ENCODE peak calls at places on chromosomes 4 and X, in seven cellular contexts. One of them, this sample, is unnamed.

GRCh38 chrX:7164174-7164573 is 16.2 kb upstream of the PUDP start:
- DNase-seq in OCI-LY7: no peak
- DNase-seq in Jurkat, Clone E6-1: no peak
- DNase-seq in K562: no peak
- DNase-seq in kidney epithelial cell: no peak
- DNase-seq in thoracic aorta: no peak
- DNase-seq in HL-60: no peak
- DNase-seq in this sample: no peak

GRCh38 chr4:139027771-139028170 is 12.2 kb downstream of the NOCT start:
- DNase-seq in thoracic aorta: no peak
- DNase-seq in Jurkat, Clone E6-1: no peak
- DNase-seq in K562: no peak
- DNase-seq in OCI-LY7: no peak
- DNase-seq in HL-60: no peak
- DNase-seq in kidney epithelial cell: no peak
- DNase-seq in this sample: no peak

GRCh38 chr4:181685461-181685860 is 557.7 kb upstream of the TENM3 start:
- DNase-seq in HL-60: no peak
- DNase-seq in K562: no peak
- DNase-seq in OCI-LY7: no peak
- DNase-seq in Jurkat, Clone E6-1: no peak
- DNase-seq in thoracic aorta: no peak
- DNase-seq in kidney epithelial cell: no peak
- DNase-seq in this sample: no peak

GRCh38 chrX:44175455-44175854 is 168.0 kb downstream of the EFHC2 start:
- DNase-seq in K562: no peak
- DNase-seq in kidney epithelial cell: no peak
- DNase-seq in OCI-LY7: no peak
- DNase-seq in HL-60: no peak
- DNase-seq in thoracic aorta: no peak
- DNase-seq in Jurkat, Clone E6-1: no peak
- DNase-seq in this sample: no peak

GRCh38 chr4:173527103-173527876 is 2.7 kb downstream of the HAND2 start:
- DNase-seq in OCI-LY7: no peak
- DNase-seq in thoracic aorta: no peak
- DNase-seq in Jurkat, Clone E6-1: no peak
- DNase-seq in K562: no peak
- DNase-seq in HL-60: no peak
- DNase-seq in kidney epithelial cell: no peak
- DNase-seq in this sample: no peak

GRCh38 chrX:32137525-32137924 is 1065.7 kb upstream of the FTHL17 start:
- DNase-seq in OCI-LY7: peak; percentile 0
- DNase-seq in thoracic aorta: no peak
- DNase-seq in Jurkat, Clone E6-1: peak; percentile 0
- DNase-seq in kidney epithelial cell: no peak
- DNase-seq in HL-60: no peak
- DNase-seq in K562: no peak
- DNase-seq in this sample: no peak

GRCh38 chrX:57177070-57177469 is 39.9 kb upstream of the SPIN2A start:
- DNase-seq in HL-60: no peak
- DNase-seq in thoracic aorta: no peak
- DNase-seq in kidney epithelial cell: no peak
- DNase-seq in Jurkat, Clone E6-1: no peak
- DNase-seq in K562: no peak
- DNase-seq in OCI-LY7: no peak
- DNase-seq in this sample: no peak

GRCh38 chr4:136036744-136037143 is 1495.5 kb downstream of the PCDH18 start:
- DNase-seq in kidney epithelial cell: peak; percentile 47
- DNase-seq in thoracic aorta: no peak
- DNase-seq in OCI-LY7: no peak
- DNase-seq in Jurkat, Clone E6-1: no peak
- DNase-seq in HL-60: peak; percentile 31
- DNase-seq in K562: no peak
- DNase-seq in this sample: no peak

GRCh38 chrX:20596856-20597255 is 330.1 kb upstream of the RPS6KA3 start:
- DNase-seq in K562: no peak
- DNase-seq in OCI-LY7: no peak
- DNase-seq in kidney epithelial cell: no peak
- DNase-seq in HL-60: no peak
- DNase-seq in Jurkat, Clone E6-1: no peak
- DNase-seq in thoracic aorta: no peak
- DNase-seq in this sample: no peak

GRCh38 chr4:1330761-1331590 is 16.0 kb upstream of the UVSSA start:
- DNase-seq in OCI-LY7: no peak
- DNase-seq in Jurkat, Clone E6-1: peak; percentile 92
- DNase-seq in kidney epithelial cell: no peak
- DNase-seq in thoracic aorta: no peak
- DNase-seq in K562: no peak
- DNase-seq in HL-60: no peak
- DNase-seq in this sample: no peak

GRCh38 chrX:14801136-14801535 is 71.7 kb downstream of the FANCB start:
- DNase-seq in thoracic aorta: no peak
- DNase-seq in K562: no peak
- DNase-seq in OCI-LY7: no peak
- DNase-seq in HL-60: no peak
- DNase-seq in Jurkat, Clone E6-1: no peak
- DNase-seq in kidney epithelial cell: no peak
- DNase-seq in this sample: no peak

GRCh38 chrX:16250296-16250695 is 83.0 kb downstream of the MAGEB17 start:
- DNase-seq in HL-60: no peak
- DNase-seq in K562: no peak
- DNase-seq in OCI-LY7: no peak
- DNase-seq in thoracic aorta: no peak
- DNase-seq in kidney epithelial cell: no peak
- DNase-seq in Jurkat, Clone E6-1: no peak
- DNase-seq in this sample: peak; percentile 5

GRCh38 chr4:66574145-66574978 is 904.1 kb upstream of the EPHA5 start:
- DNase-seq in K562: no peak
- DNase-seq in thoracic aorta: no peak
- DNase-seq in HL-60: no peak
- DNase-seq in kidney epithelial cell: no peak
- DNase-seq in OCI-LY7: no peak
- DNase-seq in Jurkat, Clone E6-1: no peak
- DNase-seq in this sample: no peak

GRCh38 chrX:108028854-108029253 is 16.0 kb upstream of the VSIG1 start:
- DNase-seq in thoracic aorta: no peak
- DNase-seq in OCI-LY7: no peak
- DNase-seq in K562: no peak
- DNase-seq in HL-60: no peak
- DNase-seq in kidney epithelial cell: no peak
- DNase-seq in Jurkat, Clone E6-1: no peak
- DNase-seq in this sample: no peak

GRCh38 chrX:50066318-50066937 is 134.4 kb downstream of the AKAP4 start:
- DNase-seq in OCI-LY7: no peak
- DNase-seq in HL-60: no peak
- DNase-seq in thoracic aorta: no peak
- DNase-seq in kidney epithelial cell: no peak
- DNase-seq in Jurkat, Clone E6-1: no peak
- DNase-seq in K562: no peak
- DNase-seq in this sample: no peak

GRCh38 chr4:143207555-143207954 is 22.8 kb downstream of the USP38 start:
- DNase-seq in thoracic aorta: no peak
- DNase-seq in Jurkat, Clone E6-1: no peak
- DNase-seq in K562: no peak
- DNase-seq in OCI-LY7: peak; percentile 29
- DNase-seq in HL-60: no peak
- DNase-seq in kidney epithelial cell: no peak
- DNase-seq in this sample: no peak

GRCh38 chr4:166594326-166594946 is 639.9 kb downstream of the SPOCK3 start:
- DNase-seq in kidney epithelial cell: peak; percentile 10
- DNase-seq in thoracic aorta: no peak
- DNase-seq in HL-60: peak; percentile 30
- DNase-seq in K562: peak; percentile 1
- DNase-seq in OCI-LY7: peak; percentile 0
- DNase-seq in Jurkat, Clone E6-1: peak; percentile 17
- DNase-seq in this sample: no peak

GRCh38 chrX:74579597-74580209 is 34.7 kb downstream of the RLIM start:
- DNase-seq in K562: no peak
- DNase-seq in thoracic aorta: no peak
- DNase-seq in kidney epithelial cell: no peak
- DNase-seq in OCI-LY7: no peak
- DNase-seq in HL-60: no peak
- DNase-seq in Jurkat, Clone E6-1: no peak
- DNase-seq in this sample: no peak

GRCh38 chr4:110184124-110184790 is 14.2 kb downstream of the ELOVL6 start:
- DNase-seq in K562: no peak
- DNase-seq in Jurkat, Clone E6-1: no peak
- DNase-seq in OCI-LY7: no peak
- DNase-seq in HL-60: no peak
- DNase-seq in thoracic aorta: no peak
- DNase-seq in kidney epithelial cell: no peak
- DNase-seq in this sample: no peak

GRCh38 chr4:101141855-101142254 is 205.5 kb downstream of the PPP3CA start:
- DNase-seq in Jurkat, Clone E6-1: no peak
- DNase-seq in K562: no peak
- DNase-seq in kidney epithelial cell: no peak
- DNase-seq in thoracic aorta: no peak
- DNase-seq in OCI-LY7: no peak
- DNase-seq in HL-60: no peak
- DNase-seq in this sample: no peak
- H3K4me3 ChIP-seq in Jurkat, Clone E6-1: no peak overlapping the region
- H3K4me3 ChIP-seq in K562: no peak overlapping the region
- H3K4me3 ChIP-seq in kidney epithelial cell: no peak overlapping the region
- H3K4me3 ChIP-seq in thoracic aorta: no peak overlapping the region
- H3K4me3 ChIP-seq in OCI-LY7: no peak overlapping the region
- H3K4me3 ChIP-seq in HL-60: no peak overlapping the region
- H3K4me3 ChIP-seq in this sample: no peak overlapping the region

DNA sequence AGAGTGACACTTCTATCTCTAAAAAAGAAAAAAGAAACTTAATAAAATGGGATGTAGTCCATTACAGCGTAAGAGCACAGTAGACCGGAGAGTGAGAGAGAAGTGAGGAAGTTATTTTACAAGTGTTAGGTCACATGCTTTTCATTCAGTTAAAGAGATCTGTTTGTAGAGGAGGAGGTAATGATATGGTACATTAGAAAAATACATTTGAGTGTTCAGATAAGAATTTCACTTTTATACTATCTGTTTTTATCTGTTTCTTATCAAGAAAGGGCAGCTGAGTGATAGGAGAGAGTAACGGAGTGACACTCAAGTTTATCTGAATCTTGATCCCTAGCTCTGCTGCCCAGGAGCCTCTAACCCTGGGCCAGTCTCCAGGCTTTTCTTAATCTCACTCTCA is 38.9 kb downstream of the FNIP2 start:
- DNase-seq in kidney epithelial cell: no peak
- DNase-seq in thoracic aorta: no peak
- DNase-seq in Jurkat, Clone E6-1: no peak
- DNase-seq in HL-60: no peak
- DNase-seq in OCI-LY7: no peak
- DNase-seq in K562: no peak
- DNase-seq in this sample: no peak
- H3K4me3 ChIP-seq in kidney epithelial cell: no peak overlapping the region
- H3K4me3 ChIP-seq in thoracic aorta: peak overlapping the region; percentile 28
- H3K4me3 ChIP-seq in Jurkat, Clone E6-1: no peak overlapping the region
- H3K4me3 ChIP-seq in HL-60: no peak overlapping the region
- H3K4me3 ChIP-seq in OCI-LY7: no peak overlapping the region
- H3K4me3 ChIP-seq in K562: no peak overlapping the region
- H3K4me3 ChIP-seq in this sample: no peak overlapping the region

GRCh38 chrX:136779346-136779781 is 1.4 kb downstream of the ARHGEF6 start:
- DNase-seq in kidney epithelial cell: no peak
- DNase-seq in Jurkat, Clone E6-1: peak; percentile 87
- DNase-seq in K562: no peak
- DNase-seq in thoracic aorta: no peak
- DNase-seq in OCI-LY7: peak; percentile 59
- DNase-seq in HL-60: peak; percentile 86
- DNase-seq in this sample: no peak
- H3K4me3 ChIP-seq in kidney epithelial cell: no peak overlapping the region
- H3K4me3 ChIP-seq in Jurkat, Clone E6-1: peak overlapping the region; percentile 70
- H3K4me3 ChIP-seq in K562: no peak overlapping the region
- H3K4me3 ChIP-seq in thoracic aorta: peak overlapping the region; percentile 64
- H3K4me3 ChIP-seq in OCI-LY7: peak overlapping the region; percentile 80
- H3K4me3 ChIP-seq in HL-60: peak overlapping the region; percentile 44
- H3K4me3 ChIP-seq in this sample: no peak overlapping the region

GRCh38 chrX:135977611-135978010 is 3.8 kb upstream of the MMGT1 start:
- DNase-seq in OCI-LY7: no peak
- DNase-seq in HL-60: no peak
- DNase-seq in Jurkat, Clone E6-1: no peak
- DNase-seq in kidney epithelial cell: no peak
- DNase-seq in K562: no peak
- DNase-seq in thoracic aorta: no peak
- DNase-seq in this sample: no peak

GRCh38 chrX:135975421-135975820 is 1.6 kb upstream of the MMGT1 start:
- DNase-seq in K562: no peak
- DNase-seq in thoracic aorta: no peak
- DNase-seq in HL-60: no peak
- DNase-seq in OCI-LY7: no peak
- DNase-seq in kidney epithelial cell: no peak
- DNase-seq in Jurkat, Clone E6-1: no peak
- DNase-seq in this sample: no peak

GRCh38 chrX:135973025-135973547 is 702 bp downstream of the MMGT1 start:
- DNase-seq in Jurkat, Clone E6-1: no peak
- DNase-seq in thoracic aorta: no peak
- DNase-seq in HL-60: peak; percentile 16
- DNase-seq in kidney epithelial cell: no peak
- DNase-seq in OCI-LY7: peak; percentile 12
- DNase-seq in K562: peak; percentile 18
- DNase-seq in this sample: no peak

GRCh38 chrX:135973548-135974278 is at the start of gene MMGT1:
- DNase-seq in OCI-LY7: peak; percentile 85
- DNase-seq in HL-60: peak; percentile 80
- DNase-seq in kidney epithelial cell: peak; percentile 51
- DNase-seq in thoracic aorta: peak; percentile 55
- DNase-seq in K562: peak; percentile 96
- DNase-seq in Jurkat, Clone E6-1: peak; percentile 76
- DNase-seq in this sample: peak; percentile 37

DNA sequence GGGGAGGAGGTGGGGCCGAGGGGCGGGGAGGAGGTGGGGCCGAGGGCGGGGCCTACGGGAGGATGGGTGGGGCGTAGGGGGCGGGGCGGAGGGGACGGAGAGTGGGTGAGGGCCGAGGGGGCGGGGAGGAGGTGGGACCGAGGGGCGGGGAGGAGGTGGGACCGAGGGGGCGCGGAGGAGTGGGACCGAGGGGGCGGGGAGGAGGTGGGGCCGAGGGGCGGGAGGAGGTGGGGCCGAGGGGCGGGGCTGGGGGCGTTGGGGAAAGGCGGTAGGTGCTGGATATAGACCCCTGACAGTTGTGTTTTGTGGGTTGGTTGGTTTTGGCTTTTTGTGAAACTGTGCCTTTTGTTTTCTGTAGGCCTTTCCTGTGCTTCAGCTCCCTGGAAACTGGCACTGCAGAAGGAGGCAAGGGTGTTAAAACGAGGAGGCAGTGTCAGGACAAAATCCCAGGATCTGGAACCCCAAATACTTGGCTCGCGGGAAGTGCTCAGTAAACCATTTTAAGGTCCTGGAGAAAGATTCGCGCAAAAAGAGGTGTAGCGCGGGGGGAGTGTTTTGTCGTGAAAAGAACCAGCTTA is 580 bp upstream of the MMGT1 start:
- DNase-seq in thoracic aorta: peak; percentile 24
- DNase-seq in HL-60: peak; percentile 21
- DNase-seq in kidney epithelial cell: no peak
- DNase-seq in Jurkat, Clone E6-1: peak; percentile 75
- DNase-seq in K562: no peak
- DNase-seq in OCI-LY7: peak; percentile 75
- DNase-seq in this sample: no peak
- H3K4me3 ChIP-seq in thoracic aorta: peak overlapping the region; percentile 70
- H3K4me3 ChIP-seq in HL-60: peak overlapping the region; percentile 26
- H3K4me3 ChIP-seq in kidney epithelial cell: peak overlapping the region; percentile 9
- H3K4me3 ChIP-seq in Jurkat, Clone E6-1: peak overlapping the region; percentile 40
- H3K4me3 ChIP-seq in K562: peak overlapping the region; percentile 27
- H3K4me3 ChIP-seq in OCI-LY7: peak overlapping the region; percentile 58
- H3K4me3 ChIP-seq in this sample: peak overlapping the region; percentile 49

This sample was measured in AG04449.